ENCODE peak calls at places on chromosomes 7 and 10, in five cellular contexts. V, N, U, W and M are unnamed samples.

GRCh38 chr10:116044722-116045374 is 228.2 kb downstream of the GFRA1 start:
- DNase-seq in V (peak; percentile 43), N (no peak), U (no peak), W (no peak), M (no peak)

GRCh38 chr7:153452661-153453060 is 599.5 kb upstream of the DPP6 start:
- DNase-seq in V (no peak), N (no peak), U (no peak), W (no peak), M (no peak)

GRCh38 chr10:451021-451471 is 238.4 kb downstream of the DIP2C start:
- DNase-seq in V (peak; percentile 18), N (no peak), U (no peak), W (peak; percentile 19), M (no peak)

GRCh38 chr7:130486114-130486962 is 5.5 kb upstream of the MEST start:
- DNase-seq in V (no peak), N (peak; percentile 98), U (peak; percentile 85), W (no peak), M (peak; percentile 98)

GRCh38 chr10:87093461-87094372 is 926 bp downstream of the GLUD1 start:
- DNase-seq in V (peak; percentile 18), N (peak; percentile 69), U (peak; percentile 42), W (peak; percentile 53), M (peak; percentile 56)

GRCh38 chr10:103554488-103555320 is 61.2 kb downstream of the NEURL1 start:
- DNase-seq in V (peak; percentile 55), N (peak; percentile 67), U (peak; percentile 58), W (peak; percentile 39), M (peak; percentile 83)

GRCh38 chr10:120460776-120461175 is 3.7 kb downstream of the PLPP4 start:
- DNase-seq in V (peak; percentile 100), N (peak; percentile 79), U (peak; percentile 90), W (peak; percentile 91), M (no peak)

GRCh38 chr7:80614911-80615310 is 23.5 kb upstream of the CD36 start:
- DNase-seq in V (peak; percentile 53), N (no peak), U (peak; percentile 63), W (peak; percentile 43), M (no peak)

GRCh38 chr10:102868976-102869289 is 337 bp upstream of the AS3MT start:
- DNase-seq in V (no peak), N (peak; percentile 11), U (no peak), W (no peak), M (peak; percentile 21)

GRCh38 chr7:82044497-82045080 is 274.7 kb upstream of the HGF start:
- DNase-seq in V (peak; percentile 23), N (peak; percentile 38), U (peak; percentile 66), W (peak; percentile 29), M (peak; percentile 64)

GRCh38 chr7:128791121-128791967 is 424 bp upstream of the CCDC136 start:
- DNase-seq in V (no peak), N (peak; percentile 68), U (peak; percentile 57), W (peak; percentile 54), M (peak; percentile 82)

GRCh38 chr7:95989301-95989700 is 216.9 kb downstream of the DYNC1I1 start:
- DNase-seq in V (no peak), N (peak; percentile 45), U (no peak), W (no peak), M (no peak)

GRCh38 chr7:147999962-148000361 is 590.6 kb upstream of the C7orf33 start:
- DNase-seq in V (no peak), N (peak; percentile 5), U (no peak), W (no peak), M (peak; percentile 55)

GRCh38 chr7:130392456-130392860 is 12.2 kb downstream of the CPA1 start:
- DNase-seq in V (peak; percentile 77), N (no peak), U (no peak), W (no peak), M (no peak)

GRCh38 chr10:133165556-133166503 is 5.8 kb downstream of the KNDC1 start:
- DNase-seq in V (no peak), N (no peak), U (no peak), W (no peak), M (no peak)

GRCh38 chr10:119197921-119198320 is 9.4 kb upstream of the GRK5 start:
- DNase-seq in V (peak; percentile 85), N (no peak), U (peak; percentile 58), W (peak; percentile 91), M (no peak)

GRCh38 chr10:86673216-86673826 is 5.0 kb downstream of the LDB3 start:
- DNase-seq in V (no peak), N (no peak), U (no peak), W (no peak), M (no peak)

GRCh38 chr10:24762966-24763623 is 39.4 kb upstream of the ARHGAP21 start:
- DNase-seq in V (peak; percentile 51), N (peak; percentile 86), U (peak; percentile 4), W (peak; percentile 12), M (peak; percentile 79)

GRCh38 chr7:70797109-70797514 is 334.8 kb upstream of the GALNT17 start:
- DNase-seq in V (no peak), N (peak; percentile 39), U (no peak), W (no peak), M (peak; percentile 23)

GRCh38 chr10:88027570-88027969 is 164.1 kb downstream of the PTEN start:
- DNase-seq in V (no peak), N (no peak), U (no peak), W (no peak), M (no peak)

GRCh38 chr10:49089789-49090595 is 25.3 kb downstream of the VSTM4 start:
- DNase-seq in V (peak; percentile 49), N (no peak), U (no peak), W (no peak), M (no peak)

GRCh38 chr10:44925811-44926760 is 14.9 kb downstream of the TMEM72 start:
- DNase-seq in V (no peak), N (no peak), U (no peak), W (no peak), M (no peak)

GRCh38 chr7:92528958-92529264 is 316 bp downstream of the RBM48 start:
- DNase-seq in V (no peak), N (no peak), U (no peak), W (no peak), M (no peak)
- H3K79me2 ChIP-seq in V (peaks cover 40% of the 10 kb centered on the region), N (no peaks in the 10 kb centered on the region), U (peaks cover 46% of the 10 kb centered on the region), W (peaks cover 53% of the 10 kb centered on the region), M (peaks cover 38% of the 10 kb centered on the region)

GRCh38 chr7:4693152-4693551 is 11.1 kb downstream of the FOXK1 start:
- DNase-seq in V (no peak), N (no peak), U (no peak), W (no peak), M (no peak)
- H3K79me2 ChIP-seq in V (peaks cover 99% of the 10 kb centered on the region), N (peaks cover 8% of the 10 kb centered on the region), U (peaks cover 96% of the 10 kb centered on the region), W (peaks cover 99% of the 10 kb centered on the region), M (peaks cover 77% of the 10 kb centered on the region)

GRCh38 chr10:27143686-27144085 is 10.5 kb downstream of the YME1L1 start:
- DNase-seq in V (no peak), N (no peak), U (peak; percentile 9), W (no peak), M (no peak)
- H3K79me2 ChIP-seq in V (peaks cover 68% of the 10 kb centered on the region), N (peaks cover 9% of the 10 kb centered on the region), U (peaks cover 12% of the 10 kb centered on the region), W (peaks cover 57% of the 10 kb centered on the region), M (peaks cover 56% of the 10 kb centered on the region)

GRCh38 chr7:98282727-98283126 is 1.2 kb downstream of the BRI3 start:
- DNase-seq in V (no peak), N (no peak), U (peak; percentile 28), W (no peak), M (no peak)
- H3K79me2 ChIP-seq in V (peaks cover 60% of the 10 kb centered on the region), N (peaks cover 11% of the 10 kb centered on the region), U (peaks cover 60% of the 10 kb centered on the region), W (peaks cover 57% of the 10 kb centered on the region), M (peaks cover 43% of the 10 kb centered on the region)

GRCh38 chr7:155722936-155723335 is 78.5 kb downstream of the RBM33 start:
- DNase-seq in V (no peak), N (no peak), U (no peak), W (no peak), M (no peak)
- H3K79me2 ChIP-seq in V (peaks cover 42% of the 10 kb centered on the region), N (no peaks in the 10 kb centered on the region), U (no peaks in the 10 kb centered on the region), W (peaks cover 51% of the 10 kb centered on the region), M (peaks cover 71% of the 10 kb centered on the region)